ENCODE peak calls at places on chromosome 15, in four cellular contexts. One of them, this sample, is unnamed.

GRCh38 chr15:62503451-62503850 is 338.4 kb upstream of the C2CD4B start:
- DNase-seq in breast epithelium: no peak
- DNase-seq in stomach: no peak
- DNase-seq in H1: no peak
- DNase-seq in this sample: no peak

GRCh38 chr15:68274184-68274848 is 3.2 kb upstream of the FEM1B start:
- DNase-seq in breast epithelium: no peak
- DNase-seq in H1: no peak
- DNase-seq in stomach: no peak
- DNase-seq in this sample: no peak

GRCh38 chr15:48645558-48646330 is at the start of gene FBN1:
- DNase-seq in stomach: peak
- DNase-seq in H1: peak
- DNase-seq in breast epithelium: peak
- DNase-seq in this sample: peak

GRCh38 chr15:55789066-55789660 is 46.2 kb upstream of the PRTG start:
- DNase-seq in breast epithelium: no peak
- DNase-seq in stomach: no peak
- DNase-seq in H1: no peak
- DNase-seq in this sample: no peak

GRCh38 chr15:98758224-98758623 is 109.9 kb downstream of the IGF1R start:
- DNase-seq in breast epithelium: no peak
- DNase-seq in stomach: no peak
- DNase-seq in H1: no peak
- DNase-seq in this sample: no peak

GRCh38 chr15:48862705-48863104 is 15.2 kb upstream of the EID1 start:
- DNase-seq in H1: no peak
- DNase-seq in stomach: no peak
- DNase-seq in breast epithelium: no peak
- DNase-seq in this sample: no peak

GRCh38 chr15:62121273-62122015 is 43.6 kb downstream of the C2CD4B start:
- DNase-seq in stomach: no peak
- DNase-seq in breast epithelium: no peak
- DNase-seq in H1: no peak
- DNase-seq in this sample: no peak

GRCh38 chr15:65386886-65387285 is 9.1 kb upstream of the IGDCC3 start:
- DNase-seq in stomach: no peak
- DNase-seq in breast epithelium: no peak
- DNase-seq in H1: no peak
- DNase-seq in this sample: no peak

GRCh38 chr15:34993413-34993812 is 5.3 kb upstream of the ZNF770 start:
- DNase-seq in H1: no peak
- DNase-seq in breast epithelium: no peak
- DNase-seq in stomach: no peak
- DNase-seq in this sample: no peak

GRCh38 chr15:74038707-74039655 is 43.4 kb downstream of the GOLGA6A start:
- DNase-seq in stomach: no peak
- DNase-seq in H1: no peak
- DNase-seq in breast epithelium: no peak
- DNase-seq in this sample: no peak

DNA sequence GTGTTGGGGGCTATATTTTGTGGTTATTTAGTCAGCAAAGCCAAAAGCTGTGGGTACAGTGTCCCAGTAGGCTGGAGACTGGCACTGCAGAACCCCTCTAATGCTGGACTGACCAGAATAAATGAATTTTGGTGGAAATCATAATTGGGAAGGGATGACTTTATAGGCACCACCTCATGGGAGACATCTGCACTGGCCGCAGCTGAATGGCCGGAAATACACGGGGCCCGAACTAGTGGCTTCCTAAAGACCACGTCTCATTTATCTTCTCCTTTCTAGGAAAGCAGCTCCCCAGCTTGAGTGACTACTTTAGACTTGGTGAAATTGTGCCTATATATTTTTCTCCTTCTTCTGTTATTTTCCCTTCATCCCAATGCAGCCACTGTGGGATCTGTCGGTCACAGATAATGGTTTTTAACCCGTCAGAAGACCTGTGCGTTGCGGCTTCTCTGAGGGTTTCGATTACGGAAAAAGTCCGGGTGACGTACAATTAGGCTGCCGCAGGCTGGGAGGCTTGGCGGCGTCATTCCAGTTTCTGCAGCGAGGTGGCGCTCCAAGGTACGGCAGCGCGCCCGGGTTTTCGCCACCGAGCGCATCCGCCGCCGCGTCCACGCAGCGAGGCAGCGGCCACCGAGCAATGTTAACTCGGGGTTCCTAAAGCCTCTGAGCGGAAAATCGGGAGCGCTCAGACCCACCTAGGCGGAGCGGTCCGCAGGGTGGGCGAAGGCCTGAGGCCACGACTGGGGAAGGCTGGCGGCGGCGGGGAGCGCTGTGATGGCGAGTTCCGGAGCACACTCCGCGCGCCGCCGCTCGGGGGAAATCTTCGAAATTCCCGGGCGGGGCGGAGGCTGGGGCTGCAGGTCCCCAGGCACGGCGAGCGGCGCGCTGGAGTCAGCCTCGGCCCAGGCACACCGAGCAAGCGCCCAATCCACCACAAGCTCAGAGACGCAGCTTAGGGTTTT is 26.3 kb downstream of the NR2F2 start:
- DNase-seq in breast epithelium: no peak
- DNase-seq in stomach: peak
- DNase-seq in H1: no peak
- DNase-seq in this sample: peak
- TF ChIP-seq POLR2AphosphoS5 in breast epithelium: peak
- TF ChIP-seq POLR2AphosphoS5 in stomach: peak
- TF ChIP-seq POLR2AphosphoS5 in H1: no peak
- TF ChIP-seq POLR2AphosphoS5 in this sample: no peak

GRCh38 chr15:67196672-67197363 is 57.6 kb downstream of the AAGAB start:
- DNase-seq in stomach: no peak
- DNase-seq in H1: no peak
- DNase-seq in breast epithelium: no peak
- DNase-seq in this sample: no peak

GRCh38 chr15:67194171-67195114 is 60.0 kb downstream of the AAGAB start:
- DNase-seq in H1: no peak
- DNase-seq in breast epithelium: no peak
- DNase-seq in stomach: no peak
- DNase-seq in this sample: no peak

GRCh38 chr15:67193223-67194009 is 61.0 kb downstream of the AAGAB start:
- DNase-seq in H1: no peak
- DNase-seq in breast epithelium: no peak
- DNase-seq in stomach: no peak
- DNase-seq in this sample: no peak

GRCh38 chr15:67196222-67196621 is 58.2 kb downstream of the AAGAB start:
- DNase-seq in stomach: no peak
- DNase-seq in breast epithelium: no peak
- DNase-seq in H1: no peak
- DNase-seq in this sample: no peak

GRCh38 chr15:67195305-67195704 is 59.2 kb downstream of the AAGAB start:
- DNase-seq in breast epithelium: no peak
- DNase-seq in H1: no peak
- DNase-seq in stomach: no peak
- DNase-seq in this sample: no peak
- TF ChIP-seq POLR2AphosphoS5 in breast epithelium: no peak
- TF ChIP-seq POLR2AphosphoS5 in H1: no peak
- TF ChIP-seq POLR2AphosphoS5 in stomach: no peak
- TF ChIP-seq POLR2AphosphoS5 in this sample: peak

GRCh38 chr15:41494190-41494921 is 682 bp downstream of the ITPKA start:
- DNase-seq in H1: no peak
- DNase-seq in stomach: peak
- DNase-seq in breast epithelium: no peak
- DNase-seq in this sample: peak
- TF ChIP-seq POLR2AphosphoS5 in H1: no peak
- TF ChIP-seq POLR2AphosphoS5 in stomach: no peak
- TF ChIP-seq POLR2AphosphoS5 in breast epithelium: no peak
- TF ChIP-seq POLR2AphosphoS5 in this sample: no peak

DNA sequence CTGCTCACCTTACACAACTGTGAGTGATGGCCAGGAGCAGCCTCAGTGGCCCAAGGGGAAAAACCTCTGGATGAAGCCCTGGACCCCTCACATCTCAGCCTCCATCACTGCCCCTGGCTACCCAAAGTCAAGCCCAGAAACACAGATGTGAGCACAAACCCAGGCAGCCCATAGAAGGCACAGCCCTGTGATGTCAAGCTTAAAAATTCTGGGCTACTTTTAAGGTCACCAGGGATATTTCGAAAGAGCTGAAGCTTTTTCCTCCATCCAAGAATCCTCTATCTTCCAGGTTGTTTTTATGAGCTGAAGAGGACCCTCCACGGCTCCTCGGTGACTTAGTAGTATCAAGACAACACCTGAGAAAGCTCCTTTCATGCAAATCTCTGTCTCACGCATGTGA is 11.5 kb downstream of the LIPC start:
- DNase-seq in H1: no peak
- DNase-seq in stomach: no peak
- DNase-seq in breast epithelium: no peak
- DNase-seq in this sample: no peak
- TF ChIP-seq POLR2AphosphoS5 in H1: no peak
- TF ChIP-seq POLR2AphosphoS5 in stomach: no peak
- TF ChIP-seq POLR2AphosphoS5 in breast epithelium: no peak
- TF ChIP-seq POLR2AphosphoS5 in this sample: no peak

GRCh38 chr15:86197770-86198169 is 118.1 kb downstream of the AGBL1 start:
- DNase-seq in breast epithelium: no peak
- DNase-seq in stomach: no peak
- DNase-seq in H1: no peak
- DNase-seq in this sample: no peak

GRCh38 chr15:86203462-86203861 is 123.8 kb downstream of the AGBL1 start:
- DNase-seq in breast epithelium: no peak
- DNase-seq in H1: no peak
- DNase-seq in stomach: no peak
- DNase-seq in this sample: no peak

GRCh38 chr15:86201313-86202008 is 121.8 kb downstream of the AGBL1 start:
- DNase-seq in stomach: no peak
- DNase-seq in H1: no peak
- DNase-seq in breast epithelium: no peak
- DNase-seq in this sample: no peak

GRCh38 chr15:86193716-86194408 is 114.2 kb downstream of the AGBL1 start:
- DNase-seq in H1: no peak
- DNase-seq in breast epithelium: no peak
- DNase-seq in stomach: no peak
- DNase-seq in this sample: no peak

DNA sequence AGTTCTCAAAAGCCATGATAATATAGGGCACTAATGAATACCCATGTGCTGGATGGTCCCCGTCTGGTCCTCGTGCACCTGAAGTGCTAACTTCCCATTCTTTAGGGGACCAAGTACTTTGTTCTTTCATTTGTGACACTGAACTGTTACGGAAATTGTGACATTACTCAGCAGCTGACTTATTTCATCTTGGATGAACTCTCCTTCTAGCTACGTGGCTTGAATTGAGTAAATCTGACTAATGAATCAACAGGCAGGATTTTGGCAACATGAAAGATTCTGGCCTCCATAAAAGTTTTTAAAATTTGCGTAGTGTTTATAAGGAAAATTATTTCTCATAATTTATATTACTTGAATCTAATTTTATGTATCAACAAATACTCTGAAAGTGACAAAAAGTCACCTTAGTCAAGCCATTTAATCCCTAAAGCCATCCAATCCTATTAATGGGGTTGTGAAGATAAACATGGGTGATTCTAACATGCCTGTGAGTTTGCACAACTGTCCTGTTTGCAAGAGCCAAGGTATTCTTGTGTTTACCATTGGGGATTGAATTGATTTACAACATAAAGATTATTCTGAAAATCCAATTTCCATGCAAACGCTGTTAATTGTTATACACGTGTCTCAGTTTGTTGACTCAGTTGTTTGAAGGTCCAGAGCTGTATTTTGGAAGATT is 119.9 kb downstream of the AGBL1 start:
- DNase-seq in stomach: no peak
- DNase-seq in H1: no peak
- DNase-seq in breast epithelium: no peak
- DNase-seq in this sample: no peak
- TF ChIP-seq POLR2AphosphoS5 in stomach: peak
- TF ChIP-seq POLR2AphosphoS5 in H1: no peak
- TF ChIP-seq POLR2AphosphoS5 in breast epithelium: no peak
- TF ChIP-seq POLR2AphosphoS5 in this sample: no peak

GRCh38 chr15:92653836-92654524 is 1.6 kb downstream of the FAM174B start:
- DNase-seq in stomach: peak
- DNase-seq in breast epithelium: peak
- DNase-seq in H1: no peak
- DNase-seq in this sample: no peak

GRCh38 chr15:92656089-92656488 is 514 bp upstream of the FAM174B start:
- DNase-seq in breast epithelium: no peak
- DNase-seq in stomach: no peak
- DNase-seq in H1: no peak
- DNase-seq in this sample: no peak

GRCh38 chr15:92653366-92653765 is 2.2 kb downstream of the FAM174B start:
- DNase-seq in H1: no peak
- DNase-seq in breast epithelium: no peak
- DNase-seq in stomach: no peak
- DNase-seq in this sample: no peak

GRCh38 chr15:92654662-92655061 is 913 bp downstream of the FAM174B start:
- DNase-seq in H1: no peak
- DNase-seq in stomach: no peak
- DNase-seq in breast epithelium: no peak
- DNase-seq in this sample: no peak

GRCh38 chr15:92655178-92655995 is at the start of gene FAM174B:
- DNase-seq in stomach: peak
- DNase-seq in breast epithelium: no peak
- DNase-seq in H1: no peak
- DNase-seq in this sample: peak
- TF ChIP-seq POLR2AphosphoS5 in stomach: peak
- TF ChIP-seq POLR2AphosphoS5 in breast epithelium: no peak
- TF ChIP-seq POLR2AphosphoS5 in H1: peak
- TF ChIP-seq POLR2AphosphoS5 in this sample: peak

DNA sequence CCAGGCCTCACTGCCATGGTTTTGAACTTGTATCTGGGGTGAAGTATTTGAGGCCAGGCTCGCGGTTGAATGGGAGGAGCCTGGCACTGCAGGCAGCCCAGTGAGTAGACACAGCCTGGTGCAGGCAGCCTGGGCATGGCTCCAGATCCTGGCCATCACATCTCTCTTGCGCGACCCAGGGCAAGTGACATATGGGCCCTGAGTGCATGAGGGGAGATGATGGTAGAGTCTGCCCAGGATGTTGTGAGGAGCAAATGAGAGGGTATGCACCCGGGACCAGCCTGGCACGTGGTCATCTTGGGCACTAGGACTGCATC is 103.5 kb downstream of the TBC1D2B start:
- DNase-seq in breast epithelium: peak
- DNase-seq in stomach: peak
- DNase-seq in H1: no peak
- DNase-seq in this sample: no peak
- TF ChIP-seq POLR2AphosphoS5 in breast epithelium: no peak
- TF ChIP-seq POLR2AphosphoS5 in stomach: no peak
- TF ChIP-seq POLR2AphosphoS5 in H1: no peak
- TF ChIP-seq POLR2AphosphoS5 in this sample: no peak

GRCh38 chr15:66709884-66710283 is 7.8 kb downstream of the SMAD6 start:
- DNase-seq in breast epithelium: no peak
- DNase-seq in stomach: no peak
- DNase-seq in H1: no peak
- DNase-seq in this sample: no peak
- TF ChIP-seq POLR2AphosphoS5 in breast epithelium: no peak
- TF ChIP-seq POLR2AphosphoS5 in stomach: no peak
- TF ChIP-seq POLR2AphosphoS5 in H1: no peak
- TF ChIP-seq POLR2AphosphoS5 in this sample: no peak

This sample was measured in GM12891.